ENCODE peak calls at places on chromosomes 5 and 9, in four cellular contexts. H is HepG2, Q is GM12878, M is H1. K is an unnamed sample.
A peak's percentile ranks its signal among the peaks of the same experiment; 100 is the strongest.

GRCh38 chr5:2207416-2207950 is 324.8 kb upstream of the IRX4 start:
- DNase-seq in M (no peak), H (no peak), Q (no peak), K (no peak)

GRCh38 chr9:116844621-116845020 is 157.5 kb downstream of the TRIM32 start:
- DNase-seq in M (no peak), H (no peak), Q (no peak), K (no peak)

GRCh38 chr9:88535932-88536324 is 950 bp downstream of the NXNL2 start:
- DNase-seq in Q (no peak), H (no peak), M (no peak), K (no peak)

GRCh38 chr9:101409079-101409477 is 10.4 kb downstream of the ZNF189 start:
- DNase-seq in M (no peak), H (no peak), Q (no peak), K (no peak)

GRCh38 chr9:124764774-124765438 is 6.2 kb downstream of the NR6A1 start:
- DNase-seq in M (no peak), Q (no peak), H (peak; percentile 32), K (peak; percentile 55)

GRCh38 chr9:108550111-108550510 is 305.7 kb downstream of the ACTL7B start:
- DNase-seq in M (no peak), Q (no peak), H (no peak), K (no peak)

GRCh38 chr5:140560227-140560626 is 3.0 kb upstream of the SRA1 start:
- DNase-seq in H (no peak), Q (no peak), M (no peak), K (no peak)

GRCh38 chr5:95812100-95812472 is 10.4 kb downstream of the GLRX start:
- DNase-seq in Q (no peak), H (peak; percentile 77), M (no peak), K (no peak)

GRCh38 chr5:92544567-92544966 is 1036.5 kb downstream of the NR2F1-AS1 start:
- DNase-seq in Q (no peak), M (no peak), H (no peak), K (no peak)

GRCh38 chr9:33029106-33029788 is 4.2 kb downstream of the DNAJA1 start:
- DNase-seq in Q (no peak), H (peak; percentile 89), M (no peak), K (no peak)

GRCh38 chr5:136080113-136080482 is 51.3 kb downstream of the TGFBI start:
- DNase-seq in H (no peak), Q (no peak), M (no peak), K (no peak)

GRCh38 chr9:109213300-109214121 is 46.5 kb upstream of the FRRS1L start:
- DNase-seq in Q (no peak), H (no peak), M (no peak), K (no peak)

GRCh38 chr9:19049872-19050636 is 827 bp downstream of the RRAGA start:
- DNase-seq in Q (no peak), M (no peak), H (no peak), K (peak; percentile 12)

GRCh38 chr5:38660194-38660668 is 103.8 kb upstream of the LIFR start:
- DNase-seq in H (peak; percentile 6), Q (no peak), M (no peak), K (peak; percentile 73)

GRCh38 chr5:15539951-15540350 is 40.0 kb downstream of the FBXL7 start:
- DNase-seq in Q (no peak), M (no peak), H (no peak), K (no peak)

GRCh38 chr5:34716986-34717385 is 60.9 kb downstream of the RAI14 start:
- DNase-seq in H (no peak), M (no peak), Q (no peak), K (no peak)

GRCh38 chr5:56457887-56458451 is 224.8 kb upstream of the ANKRD55 start:
- DNase-seq in H (no peak), M (no peak), Q (no peak), K (peak; percentile 16)

GRCh38 chr5:181265092-181265671 is 4.2 kb upstream of the TRIM52 start:
- DNase-seq in H (no peak), M (peak; percentile 43), Q (no peak), K (no peak)

GRCh38 chr5:178895615-178896571 is at the start of gene ZFP2:
- DNase-seq in H (peak; percentile 19), M (peak; percentile 82), Q (no peak), K (no peak)

GRCh38 chr5:38715671-38716070 is 130.1 kb upstream of the OSMR start:
- DNase-seq in M (no peak), H (peak; percentile 14), Q (no peak), K (peak; percentile 6)

GRCh38 chr5:11640474-11640873 is 263.8 kb downstream of the CTNND2 start:
- DNase-seq in Q (no peak), H (no peak), M (no peak), K (no peak)

GRCh38 chr5:100615362-100615761 is 80.2 kb downstream of the FAM174A start:
- DNase-seq in H (no peak), M (no peak), Q (no peak), K (no peak)

GRCh38 chr5:163565931-163566608 is 60.7 kb downstream of the MAT2B start:
- DNase-seq in H (peak; percentile 76), Q (peak; percentile 11), M (peak; percentile 78), K (no peak)

GRCh38 chr9:89436963-89437625 is 60.8 kb downstream of the SEMA4D start:
- DNase-seq in H (no peak), Q (no peak), M (no peak), K (no peak)

GRCh38 chr5:38382898-38383297 is 124.5 kb downstream of the EGFLAM start:
- DNase-seq in H (peak; percentile 85), Q (peak; percentile 4), M (peak; percentile 78), K (peak; percentile 86)

GRCh38 chr9:89234636-89235035 is 56.0 kb upstream of the SHC3 start:
- DNase-seq in H (no peak), M (peak; percentile 63), Q (peak; percentile 3), K (no peak)

GRCh38 chr9:93061791-93062299 is 3.3 kb downstream of the SUSD3 start:
- DNase-seq in M (peak; percentile 59), H (peak; percentile 92), Q (peak; percentile 45), K (peak; percentile 24)

GRCh38 chr9:98726735-98727134 is 18.0 kb upstream of the GABBR2 start:
- DNase-seq in M (no peak), Q (no peak), H (no peak), K (no peak)

GRCh38 chr9:5449521-5450359 is 602 bp upstream of the CD274 start:
- DNase-seq in M (no peak), H (no peak), Q (no peak), K (peak; percentile 8)

GRCh38 chr9:99034149-99034548 is 70.8 kb upstream of the TGFBR1 start:
- DNase-seq in Q (no peak), M (no peak), H (no peak), K (no peak)

GRCh38 chr9:38309324-38310195 is 82.9 kb upstream of the ALDH1B1 start:
- DNase-seq in M (peak; percentile 26), Q (no peak), H (no peak), K (no peak)

GRCh38 chr5:81525690-81526089 is 131.8 kb upstream of the ACOT12 start:
- DNase-seq in Q (no peak), H (no peak), M (no peak), K (no peak)

GRCh38 chr5:15574806-15575205 is 74.8 kb downstream of the FBXL7 start:
- DNase-seq in M (no peak), Q (no peak), H (no peak), K (no peak)

GRCh38 chr9:137416006-137416562 is 6.9 kb downstream of the EXD3 start:
- DNase-seq in M (no peak), Q (no peak), H (no peak), K (no peak)

GRCh38 chr9:115035872-115036612 is 81.9 kb downstream of the TNC start:
- DNase-seq in Q (peak; percentile 77), H (no peak), M (no peak), K (no peak)

DNA sequence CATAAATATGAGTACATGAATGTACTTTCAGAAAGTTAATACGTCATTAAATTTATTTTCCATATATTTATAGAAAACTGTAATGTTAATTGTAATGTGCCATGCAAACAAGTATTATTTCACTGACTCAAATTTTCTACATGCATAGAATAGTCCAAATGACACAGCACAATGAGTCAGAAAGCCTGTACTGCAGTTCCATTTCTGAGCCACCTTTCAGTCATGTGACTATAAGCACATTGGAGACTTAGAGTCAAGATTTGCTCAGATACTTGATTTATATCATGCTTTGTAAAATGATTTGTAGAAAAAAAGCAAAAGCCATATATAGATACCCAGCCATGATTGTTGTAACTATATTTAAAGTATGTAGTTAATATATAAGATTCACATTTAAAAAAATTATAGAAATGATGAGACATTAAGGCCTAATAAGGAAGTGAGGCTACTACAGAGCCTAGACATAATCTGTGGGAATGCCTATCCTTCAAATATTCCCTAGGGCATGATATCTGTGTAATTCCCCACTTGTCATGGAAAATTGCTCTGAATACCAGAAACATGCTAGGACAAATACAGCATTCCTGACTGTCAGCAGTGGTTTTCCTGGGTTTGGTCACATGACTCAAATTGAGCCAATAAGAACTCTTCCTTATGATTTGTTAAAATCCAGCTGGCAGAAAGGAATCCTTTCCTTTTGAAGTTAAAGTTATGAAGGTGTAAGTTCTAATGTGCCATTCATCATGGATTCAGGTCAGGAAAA is 50.0 kb downstream of the PTPRD start:
- DNase-seq in Q (no peak), M (no peak), H (no peak), K (no peak)
- TF ChIP-seq GABPA in Q (no peak), M (no peak), H (no peak), K (no peak)

DNA sequence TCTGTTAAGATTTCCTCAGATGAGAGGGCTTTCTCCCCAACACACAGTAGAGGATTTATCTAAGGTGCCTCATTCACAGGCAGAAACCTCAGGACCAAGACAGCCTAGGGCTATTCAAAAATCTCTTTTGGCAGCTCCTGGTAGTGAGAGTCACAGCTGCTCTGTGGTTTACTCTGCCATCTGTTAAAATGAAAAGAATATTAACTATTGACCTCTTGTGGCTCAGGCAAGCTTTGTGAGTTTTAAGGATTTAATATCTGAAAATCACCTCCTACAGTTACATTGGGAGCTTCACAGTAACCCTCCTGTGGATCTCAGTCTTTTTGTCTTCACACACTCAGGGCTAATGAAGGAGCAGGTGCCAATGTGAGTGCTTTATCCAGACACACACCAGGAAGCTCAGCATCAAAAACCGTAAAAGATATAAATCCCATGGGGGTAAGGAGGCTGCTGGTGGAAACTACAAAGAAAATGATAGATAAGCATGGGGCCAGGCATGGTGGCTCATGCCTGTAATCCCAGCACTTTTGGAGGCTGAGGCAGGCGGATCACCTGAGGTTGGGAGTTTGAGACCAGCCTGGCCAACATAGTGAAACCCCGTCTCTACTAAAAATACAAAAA is 29.7 kb downstream of the PPP1R2B start:
- DNase-seq in Q (peak; percentile 39), H (no peak), M (no peak), K (no peak)
- TF ChIP-seq CBX5 in Q (no peak), H (no peak), M (no peak), K (no peak)

DNA sequence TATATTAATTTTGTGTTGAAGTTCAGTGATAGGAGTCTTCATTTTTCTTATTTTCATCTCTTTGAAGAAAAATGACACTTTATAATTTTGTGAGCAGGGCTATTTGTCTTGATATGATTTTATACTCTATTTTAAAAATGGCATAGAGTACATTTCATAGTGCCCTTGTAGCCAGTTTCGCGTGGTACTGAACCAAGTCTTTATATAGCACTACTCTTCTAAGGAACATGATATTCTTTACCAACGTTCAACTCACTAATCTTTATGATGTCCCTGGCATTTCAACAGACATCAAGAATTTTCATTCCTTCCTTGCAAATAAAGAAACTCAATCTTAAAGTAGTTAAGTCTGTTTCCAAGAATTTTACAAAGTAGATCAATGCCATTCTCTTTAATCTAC is 41.5 kb upstream of the HOMER1 start:
- DNase-seq in H (no peak), Q (no peak), M (no peak), K (no peak)
- H2AFZ ChIP-seq in H (no peak overlapping the region), Q (no peak overlapping the region), M (no peak overlapping the region), K (peak overlapping the region; percentile 24)

GRCh38 chr5:119356384-119357188 is 767 bp downstream of the TNFAIP8 start:
- DNase-seq in Q (no peak), M (no peak), H (no peak), K (no peak)
- TF ChIP-seq GABPA in Q (no peak), M (no peak), H (no peak), K (no peak)